ENCODE peak calls at places on chromosomes 13 and 19, in five cellular contexts. P is stomach; H is fibroblast of mammary gland; K is AG09319; L is stimulated activated CD4-positive, alpha-beta T cell treated with anti-CD3 and anti-CD28 coated beads, Interleukin-1b, Interleukin-23, amount 100 ng/mL, for 1 hour. Q is an unnamed sample.

GRCh38 chr19:40139533-40140287 is 49.0 kb upstream of the ZNF780A start:
- DNase-seq in P (no peak), H (peak; percentile 58), K (peak; percentile 40), L (no peak), Q (peak; percentile 61)

GRCh38 chr19:42516771-42517170 is 11.5 kb downstream of the CEACAM1 start:
- DNase-seq in P (no peak), H (no peak), K (no peak), L (no peak), Q (no peak)

GRCh38 chr13:42039457-42039945 is 8.9 kb upstream of the DGKH start:
- DNase-seq in P (no peak), H (no peak), K (no peak), L (no peak), Q (no peak)

GRCh38 chr13:22212576-22212975 is 541.7 kb downstream of the FGF9 start:
- DNase-seq in P (no peak), H (no peak), K (no peak), L (no peak), Q (no peak)

GRCh38 chr19:50147462-50148423 is 15.3 kb downstream of the IZUMO2 start:
- DNase-seq in P (peak; percentile 87), H (peak; percentile 97), K (peak; percentile 82), L (peak; percentile 35), Q (peak; percentile 98)

GRCh38 chr13:36456577-36456976 is 24.3 kb downstream of the CCNA1 start:
- DNase-seq in P (no peak), H (no peak), K (no peak), L (no peak), Q (no peak)

GRCh38 chr13:26133851-26134250 is 82.0 kb upstream of the SHISA2 start:
- DNase-seq in P (no peak), H (no peak), K (no peak), L (no peak), Q (no peak)

GRCh38 chr19:15072930-15073647 is 8.9 kb upstream of the OR1I1 start:
- DNase-seq in P (no peak), H (no peak), K (no peak), L (no peak), Q (no peak)

GRCh38 chr13:110209950-110210603 is 96.9 kb downstream of the COL4A1 start:
- DNase-seq in P (no peak), H (no peak), K (no peak), L (no peak), Q (no peak)

GRCh38 chr19:31118292-31118925 is 230.8 kb downstream of the TSHZ3 start:
- DNase-seq in P (no peak), H (no peak), K (no peak), L (no peak), Q (no peak)

GRCh38 chr19:38375748-38376147 is 1.4 kb downstream of the PSMD8 start:
- DNase-seq in P (no peak), H (peak; percentile 48), K (no peak), L (no peak), Q (no peak)

GRCh38 chr19:1399079-1399478 is 2.3 kb downstream of the GAMT start:
- DNase-seq in P (no peak), H (no peak), K (no peak), L (no peak), Q (no peak)